ENCODE peak calls at places on chromosomes 11 and 22, in eight cellular contexts. Q, F, W, T, B, C, L and J are unnamed samples.

GRCh38 chr22:19287889-19288288 is 3.6 kb downstream of the CLTCL1 start:
- DNase-seq in Q (no peak), F (no peak), W (no peak), T (no peak), B (no peak), C (peak), L (no peak), J (peak)

GRCh38 chr22:34395370-34395769 is 475.1 kb upstream of the LARGE1 start:
- DNase-seq in Q (no peak), F (no peak), W (no peak), T (no peak), B (no peak), C (no peak), L (no peak), J (no peak)

GRCh38 chr11:96127596-96127959 is 203.7 kb upstream of the MTMR2 start:
- DNase-seq in Q (no peak), F (no peak), W (no peak), T (peak), B (no peak), C (no peak), L (no peak), J (no peak)

GRCh38 chr11:113152500-113152899 is 161.9 kb upstream of the TTC12 start:
- DNase-seq in Q (no peak), F (no peak), W (no peak), T (no peak), B (no peak), C (no peak), L (no peak), J (no peak)

GRCh38 chr22:38725900-38726655 is 20.3 kb downstream of the GTPBP1 start:
- DNase-seq in Q (no peak), F (no peak), W (peak), T (no peak), B (peak), C (no peak), L (no peak), J (no peak)

GRCh38 chr22:19962909-19963806 is 21.5 kb upstream of the TXNRD2 start:
- DNase-seq in Q (no peak), F (peak), W (peak), T (no peak), B (no peak), C (no peak), L (peak), J (no peak)

GRCh38 chr11:74572349-74572748 is 20.0 kb upstream of the POLD3 start:
- DNase-seq in Q (no peak), F (no peak), W (no peak), T (no peak), B (no peak), C (no peak), L (no peak), J (no peak)

GRCh38 chr11:87879118-87879517 is 296.1 kb downstream of the RAB38 start:
- DNase-seq in Q (no peak), F (no peak), W (no peak), T (peak), B (no peak), C (no peak), L (no peak), J (no peak)

GRCh38 chr11:119493712-119494111 is 70.7 kb upstream of the THY1 start:
- DNase-seq in Q (peak), F (peak), W (no peak), T (no peak), B (no peak), C (no peak), L (no peak), J (no peak)

GRCh38 chr11:68388595-68389198 is 71.9 kb upstream of the PPP6R3 start:
- DNase-seq in Q (no peak), F (no peak), W (no peak), T (no peak), B (no peak), C (no peak), L (no peak), J (no peak)
- TF ChIP-seq CTCF in Q (no peak), F (no peak), W (no peak), T (no peak), B (no peak), C (no peak), L (no peak), J (no peak)

GRCh38 chr11:128305588-128305987 is 281.8 kb downstream of the ETS1 start:
- DNase-seq in Q (no peak), F (no peak), W (no peak), T (no peak), B (no peak), C (no peak), L (no peak), J (no peak)

GRCh38 chr11:128303383-128303782 is 284.0 kb downstream of the ETS1 start:
- DNase-seq in Q (no peak), F (no peak), W (no peak), T (no peak), B (no peak), C (no peak), L (no peak), J (no peak)

GRCh38 chr11:128304666-128305485 is 282.5 kb downstream of the ETS1 start:
- DNase-seq in Q (no peak), F (no peak), W (no peak), T (no peak), B (no peak), C (no peak), L (no peak), J (no peak)

GRCh38 chr11:128300785-128301184 is 286.6 kb downstream of the ETS1 start:
- DNase-seq in Q (no peak), F (no peak), W (no peak), T (no peak), B (no peak), C (no peak), L (no peak), J (no peak)

DNA sequence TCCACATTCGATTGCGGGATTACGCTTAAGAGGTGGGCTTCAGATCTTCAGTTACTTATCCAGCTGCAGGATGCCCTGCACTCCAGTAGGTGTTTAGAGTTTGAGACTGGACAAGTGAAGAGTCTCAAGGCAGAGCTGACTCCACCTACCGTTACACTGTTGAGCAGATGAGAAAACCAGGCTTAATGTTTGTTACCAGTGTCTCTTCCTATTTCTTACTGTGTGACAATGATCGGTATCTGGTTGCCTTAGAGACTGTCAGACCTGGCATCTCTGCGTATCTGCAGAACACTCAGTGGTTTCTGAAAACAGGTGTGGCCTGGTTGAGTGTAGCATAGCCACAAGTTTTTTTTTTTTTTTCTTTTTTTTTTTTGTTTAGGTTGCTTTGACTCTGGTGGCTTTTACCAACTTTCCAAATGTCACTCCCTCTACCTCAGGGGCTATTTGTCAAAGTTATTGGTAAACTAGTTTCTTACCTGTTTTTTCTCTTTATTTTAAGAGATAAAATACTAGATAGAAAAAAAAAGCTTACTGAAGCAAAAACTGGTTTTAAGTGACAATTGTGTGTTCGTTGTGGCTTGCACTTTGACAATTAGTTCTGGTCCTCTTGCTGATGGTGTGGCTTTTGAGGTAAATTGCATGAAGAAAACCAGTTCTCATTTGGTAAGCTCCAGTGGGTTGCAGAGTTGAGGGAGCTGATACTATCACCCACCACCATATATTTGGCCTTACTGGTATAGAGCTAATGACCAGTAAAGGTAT is 284.8 kb downstream of the ETS1 start:
- DNase-seq in Q (no peak), F (peak), W (no peak), T (no peak), B (no peak), C (no peak), L (no peak), J (no peak)
- TF ChIP-seq CTCF in Q (no peak), F (no peak), W (no peak), T (no peak), B (no peak), C (no peak), L (no peak), J (no peak)

GRCh38 chr11:761526-762108 is 14.4 kb downstream of the TALDO1 start:
- DNase-seq in Q (no peak), F (no peak), W (no peak), T (no peak), B (no peak), C (no peak), L (no peak), J (no peak)

GRCh38 chr11:763549-764321 is 13.6 kb downstream of the GATD1 start:
- DNase-seq in Q (no peak), F (no peak), W (peak), T (no peak), B (no peak), C (no peak), L (no peak), J (no peak)

GRCh38 chr11:763073-763463 is 14.2 kb downstream of the GATD1 start:
- DNase-seq in Q (no peak), F (peak), W (no peak), T (no peak), B (no peak), C (no peak), L (peak), J (no peak)

GRCh38 chr11:764322-765024 is 12.8 kb downstream of the GATD1 start:
- DNase-seq in Q (no peak), F (no peak), W (no peak), T (no peak), B (no peak), C (no peak), L (no peak), J (no peak)

GRCh38 chr11:762421-763072 is 14.7 kb downstream of the GATD1 start:
- DNase-seq in Q (no peak), F (peak), W (peak), T (peak), B (peak), C (no peak), L (peak), J (no peak)
- TF ChIP-seq CTCF in Q (peak), F (no peak), W (no peak), T (peak), B (no peak), C (peak), L (no peak), J (peak)

GRCh38 chr11:104148696-104149095 is 15.3 kb downstream of the PDGFD start:
- DNase-seq in Q (no peak), F (no peak), W (no peak), T (no peak), B (no peak), C (no peak), L (no peak), J (no peak)

GRCh38 chr11:104148074-104148473 is 15.9 kb downstream of the PDGFD start:
- DNase-seq in Q (no peak), F (no peak), W (no peak), T (no peak), B (no peak), C (peak), L (no peak), J (no peak)

GRCh38 chr11:104154296-104154695 is 9.7 kb downstream of the PDGFD start:
- DNase-seq in Q (no peak), F (no peak), W (no peak), T (no peak), B (no peak), C (no peak), L (no peak), J (no peak)

GRCh38 chr11:104152941-104153340 is 11.0 kb downstream of the PDGFD start:
- DNase-seq in Q (no peak), F (no peak), W (no peak), T (no peak), B (no peak), C (no peak), L (no peak), J (no peak)

GRCh38 chr11:104151404-104152204 is 12.3 kb downstream of the PDGFD start:
- DNase-seq in Q (no peak), F (no peak), W (no peak), T (no peak), B (no peak), C (no peak), L (no peak), J (no peak)
- TF ChIP-seq CTCF in Q (peak), F (no peak), W (no peak), T (peak), B (peak), C (no peak), L (peak), J (peak)

GRCh38 chr11:64849600-64850356 is 5.3 kb upstream of the CDC42BPG start:
- DNase-seq in Q (no peak), F (no peak), W (no peak), T (no peak), B (no peak), C (no peak), L (no peak), J (no peak)
- TF ChIP-seq CTCF in Q (peak), F (no peak), W (no peak), T (no peak), B (no peak), C (no peak), L (no peak), J (no peak)

GRCh38 chr22:27627444-27627833 is 174.1 kb downstream of the MN1 start:
- DNase-seq in Q (no peak), F (no peak), W (no peak), T (no peak), B (no peak), C (no peak), L (no peak), J (no peak)
- TF ChIP-seq CTCF in Q (no peak), F (no peak), W (no peak), T (no peak), B (no peak), C (no peak), L (no peak), J (no peak)

DNA sequence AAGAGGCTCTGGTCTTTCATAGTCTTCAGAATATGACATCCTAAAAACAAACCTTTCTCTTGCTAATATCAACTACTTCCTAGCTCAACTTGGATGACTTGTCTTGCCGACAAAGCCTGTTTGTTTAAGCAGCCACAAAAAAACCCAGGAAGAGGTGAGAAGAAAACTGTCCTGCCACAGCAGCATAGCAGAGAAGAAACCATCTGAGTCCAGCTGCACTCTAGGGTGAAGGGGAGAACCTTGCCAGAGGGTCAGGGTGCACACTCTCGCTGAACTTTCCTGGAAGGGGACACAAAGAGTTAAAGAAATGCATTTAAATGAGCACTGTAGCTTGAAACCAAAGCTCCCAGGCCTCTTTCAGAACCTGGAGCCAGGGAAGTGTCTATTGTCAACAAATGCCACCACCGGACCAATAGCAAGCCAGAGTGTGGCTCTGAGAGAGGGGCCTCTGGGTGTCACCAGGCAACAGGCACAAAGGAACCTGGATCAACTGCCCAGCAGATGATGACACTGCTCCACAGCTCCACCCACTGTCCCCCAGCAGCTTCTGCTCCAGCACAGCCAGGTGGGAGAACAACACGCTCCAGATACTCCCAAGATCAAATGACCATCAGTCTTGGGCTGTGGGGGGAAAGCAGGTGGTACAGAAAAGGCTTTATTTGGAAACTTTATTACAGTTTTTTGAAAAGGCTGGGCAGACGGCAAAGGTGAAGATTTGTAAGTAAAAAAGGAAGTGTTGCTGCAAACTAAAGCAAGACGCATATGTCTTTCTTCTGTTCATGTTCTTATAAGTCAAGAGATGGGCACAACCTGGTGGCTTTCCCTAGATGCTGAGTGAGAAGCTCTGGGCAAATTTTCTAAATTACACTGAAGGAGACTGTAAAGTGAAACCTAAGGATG is 105.7 kb downstream of the RASSF10 start:
- DNase-seq in Q (peak), F (peak), W (no peak), T (no peak), B (no peak), C (no peak), L (peak), J (no peak)
- TF ChIP-seq CTCF in Q (no peak), F (no peak), W (no peak), T (no peak), B (no peak), C (peak), L (no peak), J (peak)

GRCh38 chr11:44424841-44425240 is 114.9 kb upstream of the ALX4 start:
- DNase-seq in Q (no peak), F (no peak), W (no peak), T (no peak), B (no peak), C (no peak), L (no peak), J (no peak)

GRCh38 chr11:44426119-44426518 is 116.2 kb upstream of the ALX4 start:
- DNase-seq in Q (no peak), F (no peak), W (no peak), T (no peak), B (no peak), C (no peak), L (no peak), J (no peak)

GRCh38 chr11:44426958-44427357 is 117.0 kb upstream of the ALX4 start:
- DNase-seq in Q (no peak), F (no peak), W (no peak), T (no peak), B (no peak), C (no peak), L (no peak), J (no peak)

GRCh38 chr11:44430140-44430539 is 120.2 kb upstream of the ALX4 start:
- DNase-seq in Q (no peak), F (no peak), W (no peak), T (no peak), B (no peak), C (no peak), L (no peak), J (no peak)

GRCh38 chr11:44427432-44427831 is 117.5 kb upstream of the ALX4 start:
- DNase-seq in Q (peak), F (no peak), W (no peak), T (no peak), B (no peak), C (no peak), L (no peak), J (no peak)
- TF ChIP-seq CTCF in Q (peak), F (no peak), W (no peak), T (peak), B (no peak), C (peak), L (no peak), J (peak)